ENCODE peak calls at places on chromosomes 12 and 14, in five cellular contexts. J is COR-L47, V is iPS-NIHi11, F is AG08395, B is nucleus accumbens. H is an unnamed sample.

GRCh38 chr12:112190626-112191025 is 65.3 kb downstream of the TRAFD1 start:
- DNase-seq in J (peak), V (peak), F (no peak), B (no peak), H (peak)

GRCh38 chr12:64560395-64561301 is 49.6 kb upstream of the RASSF3 start:
- DNase-seq in J (no peak), V (peak), F (peak), B (peak), H (peak)

GRCh38 chr12:62758216-62758615 is 176.7 kb downstream of the PPM1H start:
- DNase-seq in J (no peak), V (no peak), F (peak), B (no peak), H (no peak)

GRCh38 chr14:104891121-104891551 is 26.1 kb downstream of the CEP170B start:
- DNase-seq in J (no peak), V (no peak), F (no peak), B (no peak), H (peak)

GRCh38 chr12:44488180-44488579 is 387.9 kb downstream of the NELL2 start:
- DNase-seq in J (no peak), V (no peak), F (no peak), B (no peak), H (no peak)

GRCh38 chr12:78179346-78179745 is 348.7 kb downstream of the NAV3 start:
- DNase-seq in J (no peak), V (no peak), F (no peak), B (no peak), H (no peak)

GRCh38 chr14:94888108-94888507 is 118.2 kb upstream of the GSC start:
- DNase-seq in J (no peak), V (no peak), F (no peak), B (peak), H (no peak)

GRCh38 chr12:55467836-55468235 is 2.1 kb downstream of the OR6C70 start:
- DNase-seq in J (no peak), V (no peak), F (no peak), B (no peak), H (no peak)

GRCh38 chr14:61051046-61051445 is 70.0 kb downstream of the SLC38A6 start:
- DNase-seq in J (no peak), V (no peak), F (no peak), B (no peak), H (no peak)

GRCh38 chr14:102545461-102546265 is 36.1 kb upstream of the ANKRD9 start:
- DNase-seq in J (peak), V (peak), F (peak), B (no peak), H (peak)

GRCh38 chr12:78086553-78087362 is 256.1 kb downstream of the NAV3 start:
- DNase-seq in J (no peak), V (no peak), F (no peak), B (no peak), H (no peak)

GRCh38 chr12:119594399-119594730 is 791 bp downstream of the TMEM233 start:
- DNase-seq in J (no peak), V (peak), F (no peak), B (no peak), H (peak)

GRCh38 chr14:21494902-21495762 is 16.0 kb downstream of the METTL3 start:
- DNase-seq in J (no peak), V (no peak), F (no peak), B (no peak), H (no peak)

GRCh38 chr12:538731-539539 is 79.2 kb downstream of the B4GALNT3 start:
- DNase-seq in J (peak), V (no peak), F (peak), B (no peak), H (no peak)

GRCh38 chr14:55180434-55180833 is 11.0 kb downstream of the DLGAP5 start:
- DNase-seq in J (no peak), V (no peak), F (no peak), B (no peak), H (no peak)

GRCh38 chr12:66092559-66093269 is 37.8 kb downstream of the LLPH start:
- DNase-seq in J (no peak), V (no peak), F (peak), B (no peak), H (no peak)

GRCh38 chr14:36223558-36223957 is 47.0 kb upstream of the PTCSC3 start:
- DNase-seq in J (no peak), V (no peak), F (no peak), B (no peak), H (no peak)

GRCh38 chr12:94041833-94042232 is 106.5 kb upstream of the PLXNC1 start:
- DNase-seq in J (no peak), V (no peak), F (no peak), B (no peak), H (peak)

GRCh38 chr12:122086641-122087285 is 8.2 kb downstream of the MLXIP start:
- DNase-seq in J (no peak), V (no peak), F (no peak), B (no peak), H (no peak)

GRCh38 chr12:59937148-59937547 is 341.3 kb downstream of the SLC16A7 start:
- DNase-seq in J (no peak), V (no peak), F (peak), B (no peak), H (no peak)

GRCh38 chr12:130960787-130961186 is 7.1 kb downstream of the ADGRD1 start:
- DNase-seq in J (no peak), V (no peak), F (no peak), B (no peak), H (no peak)

GRCh38 chr12:132326646-132327045 is 2.7 kb downstream of the GALNT9 start:
- DNase-seq in J (no peak), V (no peak), F (no peak), B (no peak), H (no peak)

GRCh38 chr14:25122188-25122587 is 72.2 kb upstream of the STXBP6 start:
- DNase-seq in J (no peak), V (no peak), F (peak), B (no peak), H (no peak)

GRCh38 chr12:24544368-24544767 is 404.5 kb downstream of the BCAT1 start:
- DNase-seq in J (no peak), V (no peak), F (no peak), B (no peak), H (no peak)

GRCh38 chr12:57749061-57749460 is 3.0 kb downstream of the CDK4 start:
- DNase-seq in J (no peak), V (no peak), F (no peak), B (no peak), H (no peak)

GRCh38 chr14:72812292-72812851 is 81.5 kb downstream of the DPF3 start:
- DNase-seq in J (no peak), V (peak), F (no peak), B (peak), H (peak)

GRCh38 chr12:90627180-90627896 is 327.6 kb downstream of the CCER1 start:
- DNase-seq in J (no peak), V (no peak), F (peak), B (no peak), H (no peak)

GRCh38 chr14:102450206-102451063 is 59.1 kb downstream of the ANKRD9 start:
- DNase-seq in J (no peak), V (no peak), F (no peak), B (no peak), H (no peak)

GRCh38 chr12:121132601-121133481 is at the start of gene P2RX7:
- DNase-seq in J (peak), V (peak), F (peak), B (peak), H (peak)

GRCh38 chr14:75884198-75884611 is 97.6 kb downstream of the TGFB3 start:
- DNase-seq in J (no peak), V (peak), F (peak), B (no peak), H (peak)

H was measured in endodermal cell.